ENCODE peak calls at places on chromosome 21, in ten cellular contexts. K is activated naive CD4-positive, alpha-beta T cell; R is activated CD8-positive, alpha-beta memory T cell treated with anti-CD3 and anti-CD28 coated beads for 48 hours; U is NCI-H748 treated with DMSO at 0.1 percent for 48 hours; A is Caki2; M is PC-9; H is HTR-8/SVneo; N is CD4-positive, CD25-positive, alpha-beta regulatory T cell; G is GM19239; Q is Calu3. O is an unnamed sample.

GRCh38 chr21:46168659-46169386 is 13.4 kb upstream of the FTCD start:
- DNase-seq in K (no peak), M (no peak), A (no peak), G (no peak), U (no peak), N (no peak), R (no peak), Q (no peak), H (no peak), O (no peak)

GRCh38 chr21:44375686-44376320 is 22.4 kb downstream of the TRPM2 start:
- DNase-seq in N (no peak), H (no peak), Q (no peak), K (no peak), A (no peak), M (no peak), G (no peak), U (no peak), R (no peak), O (no peak)

GRCh38 chr21:15236111-15236510 is 171.3 kb upstream of the NRIP1 start:
- DNase-seq in U (no peak), N (no peak), A (no peak), Q (no peak), K (no peak), R (no peak), H (no peak), G (no peak), M (no peak), O (no peak)

GRCh38 chr21:45289655-45290515 is 2.2 kb upstream of the POFUT2 start:
- DNase-seq in Q (no peak), G (no peak), N (no peak), M (no peak), A (no peak), U (no peak), H (no peak), K (no peak), R (no peak), O (no peak)

GRCh38 chr21:27371688-27372331 is 404.9 kb upstream of the ADAMTS5 start:
- DNase-seq in Q (no peak), H (peak), K (no peak), U (no peak), M (no peak), N (no peak), R (no peak), G (no peak), A (no peak), O (peak)

GRCh38 chr21:42590431-42591131 is 62.8 kb upstream of the PDE9A start:
- DNase-seq in U (no peak), G (no peak), A (no peak), R (no peak), M (no peak), H (no peak), N (no peak), K (no peak), Q (no peak), O (no peak)

GRCh38 chr21:18411565-18411964 is 8.0 kb upstream of the TMPRSS15 start:
- DNase-seq in A (no peak), U (peak), G (no peak), K (no peak), N (no peak), Q (no peak), M (no peak), R (no peak), H (no peak), O (no peak)

GRCh38 chr21:14741237-14741636 is 195.1 kb upstream of the SAMSN1 start:
- DNase-seq in U (no peak), N (no peak), A (no peak), G (no peak), K (no peak), Q (peak), H (no peak), M (peak), R (no peak), O (no peak)

GRCh38 chr21:39775816-39776215 is 30.8 kb downstream of the IGSF5 start:
- DNase-seq in R (no peak), K (no peak), Q (no peak), M (no peak), A (no peak), N (no peak), U (no peak), G (no peak), H (no peak), O (no peak)

GRCh38 chr21:14675774-14676530 is 129.8 kb upstream of the SAMSN1 start:
- DNase-seq in N (peak), Q (no peak), A (no peak), G (no peak), U (no peak), H (no peak), R (no peak), M (no peak), K (no peak), O (no peak)

GRCh38 chr21:21232320-21232719 is 234.1 kb downstream of the NCAM2 start:
- DNase-seq in G (no peak), R (no peak), H (peak), K (no peak), N (no peak), A (no peak), U (no peak), Q (no peak), M (no peak), O (peak)

GRCh38 chr21:36188937-36189336 is 32.3 kb downstream of the DOP1B start:
- DNase-seq in U (no peak), K (no peak), H (no peak), M (no peak), Q (no peak), N (no peak), G (no peak), A (no peak), R (no peak), O (no peak)

GRCh38 chr21:46214478-46215340 is 13.9 kb downstream of the LSS start:
- DNase-seq in H (no peak), N (no peak), A (no peak), R (no peak), U (no peak), Q (no peak), M (no peak), G (no peak), K (no peak), O (no peak)

GRCh38 chr21:46151261-46151988 is 4.0 kb downstream of the FTCD start:
- DNase-seq in Q (no peak), R (no peak), U (no peak), K (no peak), A (no peak), M (no peak), N (no peak), H (no peak), G (no peak), O (no peak)

GRCh38 chr21:35511298-35512162 is 462.4 kb upstream of the RUNX1 start:
- DNase-seq in U (no peak), H (no peak), Q (peak), K (no peak), G (no peak), A (no peak), R (no peak), N (no peak), M (peak), O (peak)

GRCh38 chr21:14693997-14694396 is 147.9 kb upstream of the SAMSN1 start:
- DNase-seq in A (no peak), H (no peak), U (no peak), N (no peak), G (no peak), R (no peak), K (no peak), M (no peak), Q (no peak), O (no peak)

GRCh38 chr21:42446531-42446930 is 42.8 kb downstream of the UBASH3A start:
- DNase-seq in R (no peak), G (no peak), K (no peak), H (no peak), Q (no peak), N (no peak), A (no peak), M (no peak), U (no peak), O (no peak)

GRCh38 chr21:42176864-42177263 is 42.1 kb upstream of the ABCG1 start:
- DNase-seq in G (no peak), R (no peak), A (no peak), Q (no peak), U (no peak), K (no peak), H (no peak), N (no peak), M (no peak), O (no peak)

GRCh38 chr21:42337830-42338729 is 12.7 kb downstream of the TFF2 start:
- DNase-seq in M (peak), N (peak), U (peak), H (peak), Q (peak), A (peak), R (peak), G (peak), K (peak), O (peak)

GRCh38 chr21:29477347-29477746 is 178.6 kb downstream of the BACH1 start:
- DNase-seq in M (no peak), N (no peak), A (no peak), H (no peak), U (no peak), K (no peak), Q (no peak), G (no peak), R (no peak), O (no peak)

GRCh38 chr21:31446206-31446900 is 102.3 kb upstream of the TIAM1 start:
- DNase-seq in A (no peak), U (no peak), N (peak), H (no peak), G (no peak), Q (no peak), M (no peak), K (no peak), R (no peak), O (no peak)

GRCh38 chr21:33396436-33396835 is 6.8 kb upstream of the IFNGR2 start:
- DNase-seq in M (no peak), N (no peak), R (no peak), H (no peak), A (no peak), G (no peak), K (no peak), Q (no peak), U (no peak), O (no peak)

GRCh38 chr21:17390575-17390974 is 122.3 kb upstream of the CXADR start:
- DNase-seq in G (no peak), Q (no peak), K (no peak), R (no peak), H (no peak), N (no peak), A (no peak), U (no peak), M (no peak), O (no peak)

GRCh38 chr21:45059121-45059520 is 15.3 kb upstream of the ADARB1 start:
- DNase-seq in A (no peak), Q (no peak), R (no peak), U (no peak), H (no peak), M (no peak), K (no peak), G (no peak), N (no peak), O (no peak)

GRCh38 chr21:45331521-45332257 is 44.0 kb upstream of the POFUT2 start:
- DNase-seq in R (no peak), M (no peak), A (no peak), H (no peak), U (no peak), G (no peak), N (no peak), K (no peak), Q (no peak), O (no peak)

GRCh38 chr21:44878053-44878982 is 4.8 kb upstream of the PTTG1IP start:
- DNase-seq in M (peak), K (no peak), N (no peak), Q (no peak), G (no peak), U (no peak), A (no peak), R (no peak), H (no peak), O (no peak)

GRCh38 chr21:25999935-26000582 is 170.5 kb downstream of the APP start:
- DNase-seq in H (no peak), G (no peak), K (no peak), N (peak), Q (no peak), R (no peak), M (no peak), U (no peak), A (no peak), O (no peak)

GRCh38 chr21:14267071-14267470 is 51.1 kb downstream of the RBM11 start:
- DNase-seq in U (no peak), M (no peak), R (no peak), Q (no peak), G (no peak), A (no peak), H (no peak), K (no peak), N (no peak), O (no peak)

GRCh38 chr21:44436111-44436611 is 19.1 kb upstream of the LRRC3 start:
- DNase-seq in H (no peak), Q (no peak), K (no peak), R (no peak), M (no peak), A (no peak), U (no peak), N (no peak), G (no peak), O (no peak)